ENCODE peak calls at places on chromosomes 12 and 14, in eight cellular contexts. L is aorta, G is HFF-Myc, X is mesendoderm, H is T-cell, V is C1 segment of cervical spinal cord, W is Right ventricle myocardium inferior, S is NCI-H1694. T is an unnamed sample.

GRCh38 chr14:72665259-72665658 is 228.6 kb downstream of the DPF3 start:
- DNase-seq in H (no peak), W (no peak), V (no peak), G (peak), X (no peak), S (no peak), L (no peak), T (no peak)

GRCh38 chr14:59961518-59962062 is 41.6 kb downstream of the LRRC9 start:
- DNase-seq in X (no peak), W (no peak), L (no peak), G (no peak), S (no peak), V (no peak), H (no peak), T (no peak)

GRCh38 chr12:56188786-56189335 is 422 bp downstream of the SMARCC2 start:
- DNase-seq in S (no peak), W (no peak), X (peak), V (peak), G (no peak), H (no peak), L (no peak), T (peak)

GRCh38 chr14:88321692-88322504 is 1.2 kb downstream of the KCNK10 start:
- DNase-seq in H (no peak), G (no peak), L (no peak), V (no peak), W (no peak), X (peak), S (no peak), T (no peak)

GRCh38 chr12:54689984-54690383 is 41.8 kb upstream of the DCD start:
- DNase-seq in S (no peak), W (no peak), G (no peak), H (no peak), L (no peak), X (peak), V (no peak), T (no peak)

GRCh38 chr14:66074546-66074945 is 411.6 kb upstream of the CCDC196 start:
- DNase-seq in H (no peak), S (peak), G (no peak), W (no peak), X (no peak), V (no peak), L (no peak), T (no peak)

GRCh38 chr14:101193126-101193844 is 289.8 kb upstream of the RTL1 start:
- DNase-seq in G (no peak), H (no peak), X (no peak), V (no peak), L (no peak), S (no peak), W (no peak), T (no peak)

GRCh38 chr12:45543887-45544286 is 185.6 kb upstream of the ARID2 start:
- DNase-seq in S (peak), L (no peak), W (no peak), V (peak), G (peak), X (peak), H (peak), T (peak)

GRCh38 chr12:58190624-58191023 is 249.3 kb downstream of the ATP23 start:
- DNase-seq in H (no peak), L (no peak), V (no peak), S (no peak), X (no peak), W (no peak), G (no peak), T (no peak)

GRCh38 chr14:104880584-104881210 is 15.6 kb downstream of the CEP170B start:
- DNase-seq in X (no peak), H (no peak), L (no peak), V (no peak), S (no peak), W (peak), G (no peak), T (no peak)

GRCh38 chr12:51389302-51389999 is 1.8 kb downstream of the GALNT6 start:
- DNase-seq in X (no peak), L (peak), W (no peak), S (no peak), G (peak), H (no peak), V (peak), T (no peak)

GRCh38 chr12:65891987-65892481 is 67.8 kb downstream of the HMGA2 start:
- DNase-seq in S (no peak), G (peak), W (peak), V (no peak), H (no peak), X (peak), L (peak), T (peak)

GRCh38 chr12:110741795-110742717 is 635 bp downstream of the PPP1CC start:
- DNase-seq in W (no peak), S (no peak), L (no peak), V (peak), H (peak), G (no peak), X (peak), T (no peak)

GRCh38 chr14:50831704-50832130 is 755 bp upstream of the NIN start:
- DNase-seq in V (no peak), W (no peak), G (no peak), X (peak), H (no peak), S (no peak), L (no peak), T (no peak)

GRCh38 chr12:50960130-50960529 is 7.8 kb downstream of the HIGD1C start:
- DNase-seq in L (no peak), V (no peak), W (no peak), X (no peak), S (no peak), H (no peak), G (no peak), T (no peak)

GRCh38 chr14:100589760-100590469 is 2.7 kb upstream of the BEGAIN start:
- DNase-seq in W (peak), G (no peak), L (peak), S (no peak), H (no peak), X (no peak), V (no peak), T (no peak)

GRCh38 chr12:51905507-51906438 is 1.5 kb upstream of the ACVRL1 start:
- DNase-seq in G (no peak), W (peak), H (no peak), S (no peak), X (peak), L (peak), V (no peak), T (no peak)

GRCh38 chr12:57864811-57865751 is 18.6 kb upstream of the CTDSP2 start:
- DNase-seq in L (peak), W (peak), S (no peak), G (no peak), X (peak), V (peak), H (peak), T (peak)

GRCh38 chr14:77228056-77228455 is 43.0 kb downstream of the NGB start:
- DNase-seq in L (no peak), H (no peak), W (no peak), G (no peak), V (no peak), X (peak), S (no peak), T (no peak)

GRCh38 chr12:124993568-124994434 is at the start of gene BRI3BP:
- DNase-seq in S (no peak), G (no peak), W (peak), X (peak), H (peak), L (peak), V (peak), T (peak)

GRCh38 chr14:84298738-84299137 is 1231.2 kb upstream of the FLRT2 start:
- DNase-seq in S (no peak), W (no peak), V (no peak), L (no peak), G (no peak), H (no peak), X (peak), T (no peak)

GRCh38 chr12:30859226-30859625 is 67.3 kb upstream of the TSPAN11 start:
- DNase-seq in V (no peak), L (no peak), G (no peak), W (no peak), H (no peak), S (no peak), X (no peak), T (no peak)

GRCh38 chr12:65499167-65499566 is 220.7 kb downstream of the MSRB3 start:
- DNase-seq in G (no peak), W (no peak), V (no peak), L (no peak), S (no peak), H (no peak), X (no peak), T (no peak)

GRCh38 chr14:85466678-85467077 is 63.3 kb upstream of the FLRT2 start:
- DNase-seq in G (no peak), V (no peak), H (no peak), S (no peak), X (peak), W (no peak), L (no peak), T (no peak)

GRCh38 chr12:96047151-96047620 is 11.8 kb upstream of the LTA4H start:
- DNase-seq in W (no peak), V (no peak), X (no peak), L (no peak), S (no peak), G (no peak), H (no peak), T (no peak)

T was measured in prostate gland.